ENCODE peak calls at places on chromosomes 11 and 22, in six cellular contexts. W is GM23338, Y is HCT116, B is upper lobe of left lung, D is HepG2, R is Panc1. C is an unnamed sample.

GRCh38 chr11:88036701-88037100 is 138.5 kb downstream of the RAB38 start:
- ATAC-seq in W (no peak), Y (no peak), B (no peak), D (no peak), R (no peak), C (no peak)

GRCh38 chr11:121654506-121655480 is 202.0 kb upstream of the SORL1-AS1 start:
- ATAC-seq in W (no peak), Y (peak; percentile 47), B (no peak), D (peak; percentile 44), R (peak; percentile 30), C (peak; percentile 1)

GRCh38 chr22:17931400-17931825 is 92.9 kb downstream of the MICAL3 start:
- ATAC-seq in W (no peak), Y (peak; percentile 42), B (no peak), D (peak; percentile 32), R (no peak), C (no peak)

GRCh38 chr11:34346551-34346950 is 11.3 kb downstream of the ABTB2 start:
- ATAC-seq in W (no peak), Y (peak; percentile 31), B (peak; percentile 89), D (no peak), R (no peak), C (peak; percentile 44)

GRCh38 chr11:110112457-110112856 is 19.3 kb downstream of the ZC3H12C start:
- ATAC-seq in W (no peak), Y (no peak), B (no peak), D (no peak), R (no peak), C (no peak)

GRCh38 chr11:110430267-110431211 is 791 bp downstream of the FDX1 start:
- ATAC-seq in W (peak; percentile 63), Y (peak; percentile 56), B (peak; percentile 60), D (peak; percentile 73), R (peak; percentile 62), C (peak; percentile 66)

GRCh38 chr11:67505605-67506396 is 638 bp upstream of the PITPNM1 start:
- ATAC-seq in W (peak; percentile 56), Y (peak; percentile 57), B (peak; percentile 76), D (peak; percentile 69), R (peak; percentile 69), C (peak; percentile 54)

GRCh38 chr11:86245369-86246292 is 1.1 kb downstream of the EED start:
- ATAC-seq in W (peak; percentile 18), Y (peak; percentile 25), B (peak; percentile 19), D (peak; percentile 38), R (peak; percentile 29), C (no peak)

GRCh38 chr11:8111636-8112035 is 30.6 kb downstream of the TUB start:
- ATAC-seq in W (no peak), Y (no peak), B (no peak), D (no peak), R (no peak), C (no peak)

GRCh38 chr11:86586307-86586706 is 86.1 kb downstream of the ME3 start:
- ATAC-seq in W (no peak), Y (no peak), B (no peak), D (no peak), R (no peak), C (no peak)

GRCh38 chr22:37325024-37325395 is 42.7 kb downstream of the CYTH4 start:
- ATAC-seq in W (peak; percentile 41), Y (no peak), B (no peak), D (no peak), R (no peak), C (no peak)

GRCh38 chr11:58334708-58335107 is 24.2 kb downstream of the OR5B17 start:
- ATAC-seq in W (no peak), Y (peak; percentile 76), B (no peak), D (no peak), R (no peak), C (no peak)

GRCh38 chr11:8060801-8061554 is 20.0 kb upstream of the TUB start:
- ATAC-seq in W (no peak), Y (no peak), B (peak; percentile 28), D (no peak), R (no peak), C (no peak)

DNA sequence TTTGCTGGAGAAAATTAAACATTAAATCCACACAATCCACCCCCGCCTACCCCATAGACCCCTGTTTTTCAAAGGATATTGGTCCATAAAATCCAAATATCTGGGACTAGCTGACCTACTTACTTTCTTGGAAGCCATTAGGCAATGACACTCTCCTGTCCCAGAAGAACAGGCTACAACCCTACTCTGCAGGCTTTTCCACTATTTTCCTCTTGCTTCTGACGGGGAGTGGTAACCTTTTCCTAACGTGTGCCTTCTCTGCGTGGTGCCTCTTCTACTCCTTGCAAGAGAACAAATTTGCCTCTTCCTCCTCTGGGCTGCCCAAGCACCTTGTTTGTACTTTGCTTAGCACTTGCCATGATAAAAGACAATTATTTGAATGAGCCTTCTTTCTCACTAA is 51.6 kb downstream of the UBASH3B start:
- ATAC-seq in W (no peak), Y (no peak), B (no peak), D (no peak), R (no peak), C (no peak)
- H3K4me3 ChIP-seq in W (no peak overlapping the region), Y (no peak overlapping the region), B (no peak overlapping the region), D (no peak overlapping the region), R (no peak overlapping the region), C (no peak overlapping the region)

GRCh38 chr22:31039393-31039792 is 41.7 kb upstream of the SMTN start:
- ATAC-seq in W (no peak), Y (no peak), B (peak; percentile 58), D (peak; percentile 59), R (no peak), C (peak; percentile 56)
- TF ChIP-seq POLR2AphosphoS5 in W (no peak), Y (no peak), B (peak; percentile 23), D (no peak), R (no peak), C (peak; percentile 76)

GRCh38 chr22:20239951-20240773 is 28.0 kb downstream of the RTN4R start:
- ATAC-seq in W (peak; percentile 13), Y (no peak), B (no peak), D (no peak), R (no peak), C (no peak)
- H3K27ac ChIP-seq in W (no peak overlapping the region), Y (no peak overlapping the region), B (no peak overlapping the region), D (no peak overlapping the region), R (no peak overlapping the region), C (peak overlapping the region; percentile 63)

GRCh38 chr11:60971520-60971919 is at the start of gene CD6:
- ATAC-seq in W (no peak), Y (no peak), B (peak; percentile 13), D (no peak), R (no peak), C (no peak)
- H3K4me3 ChIP-seq in W (no peak within 1 kb of the TSS), Y (no peak within 1 kb of the TSS), B (peak within 1 kb of the TSS; percentile 23), D (no peak within 1 kb of the TSS), R (no peak within 1 kb of the TSS), C (no peak within 1 kb of the TSS)

GRCh38 chr11:128187377-128187776 is 400.0 kb downstream of the ETS1 start:
- ATAC-seq in W (no peak), Y (no peak), B (no peak), D (no peak), R (no peak), C (no peak)
- TF ChIP-seq POLR2AphosphoS5 in W (no peak), Y (no peak), B (no peak), D (no peak), R (no peak), C (no peak)

GRCh38 chr11:27215471-27216267 is 147.3 kb downstream of the CCDC34 start:
- ATAC-seq in W (peak; percentile 45), Y (no peak), B (no peak), D (peak; percentile 49), R (no peak), C (peak; percentile 30)
- H3K27ac ChIP-seq in W (no peak overlapping the region), Y (no peak overlapping the region), B (peak overlapping the region; percentile 43), D (no peak overlapping the region), R (peak overlapping the region; percentile 96), C (no peak overlapping the region)

GRCh38 chr22:35551549-35552177 is 11.0 kb downstream of the RASD2 start:
- ATAC-seq in W (no peak), Y (no peak), B (no peak), D (no peak), R (no peak), C (no peak)

GRCh38 chr22:35552186-35552842 is 11.7 kb downstream of the RASD2 start:
- ATAC-seq in W (peak; percentile 57), Y (peak; percentile 87), B (peak; percentile 38), D (peak; percentile 61), R (peak; percentile 69), C (no peak)

GRCh38 chr22:35553341-35553740 is 12.7 kb downstream of the RASD2 start:
- ATAC-seq in W (no peak), Y (no peak), B (no peak), D (no peak), R (no peak), C (no peak)

GRCh38 chr22:35554297-35554845 is 13.7 kb downstream of the RASD2 start:
- ATAC-seq in W (no peak), Y (no peak), B (no peak), D (no peak), R (no peak), C (no peak)

GRCh38 chr22:35552846-35553245 is 12.2 kb downstream of the RASD2 start:
- ATAC-seq in W (no peak), Y (no peak), B (no peak), D (no peak), R (no peak), C (no peak)
- H3K4me3 ChIP-seq in W (no peak overlapping the region), Y (no peak overlapping the region), B (no peak overlapping the region), D (no peak overlapping the region), R (no peak overlapping the region), C (no peak overlapping the region)

DNA sequence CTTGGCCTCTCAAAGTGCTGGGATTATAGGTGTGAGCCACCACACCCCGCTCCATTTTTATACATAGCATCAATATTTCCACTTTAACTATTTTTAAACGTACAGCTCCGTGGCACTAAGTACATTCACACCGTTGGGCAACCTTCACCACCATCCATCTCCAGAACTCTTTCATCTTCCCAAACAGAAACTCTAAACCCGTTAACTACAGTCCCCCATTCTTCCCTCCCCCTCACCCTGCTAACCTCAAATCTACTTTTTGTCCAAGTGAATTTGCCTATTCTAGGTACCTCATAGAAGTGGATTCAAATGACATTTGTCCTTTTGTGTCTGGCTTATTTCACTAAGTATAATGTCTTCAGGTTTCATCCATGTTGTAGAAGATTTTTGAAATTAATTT is 3.4 kb downstream of the IGLL1 start:
- ATAC-seq in W (no peak), Y (no peak), B (no peak), D (no peak), R (no peak), C (no peak)
- TF ChIP-seq POLR2AphosphoS5 in W (no peak), Y (no peak), B (no peak), D (no peak), R (no peak), C (no peak)

GRCh38 chr22:45683248-45683647 is 11.6 kb downstream of the ATXN10 start:
- ATAC-seq in W (peak; percentile 35), Y (no peak), B (peak; percentile 44), D (no peak), R (no peak), C (no peak)

GRCh38 chr22:45682069-45682468 is 10.4 kb downstream of the ATXN10 start:
- ATAC-seq in W (no peak), Y (no peak), B (no peak), D (no peak), R (no peak), C (no peak)

GRCh38 chr22:45684169-45684568 is 12.5 kb downstream of the ATXN10 start:
- ATAC-seq in W (no peak), Y (no peak), B (no peak), D (no peak), R (no peak), C (no peak)

GRCh38 chr22:45684752-45685359 is 13.2 kb downstream of the ATXN10 start:
- ATAC-seq in W (no peak), Y (no peak), B (no peak), D (no peak), R (no peak), C (no peak)

GRCh38 chr22:45683680-45684079 is 12.0 kb downstream of the ATXN10 start:
- ATAC-seq in W (no peak), Y (no peak), B (no peak), D (no peak), R (no peak), C (no peak)
- H3K27ac ChIP-seq in W (no peak overlapping the region), Y (no peak overlapping the region), B (no peak overlapping the region), D (no peak overlapping the region), R (peak overlapping the region; percentile 89), C (no peak overlapping the region)

GRCh38 chr11:94650756-94651155 is 83.6 kb downstream of the PIWIL4 start:
- ATAC-seq in W (peak; percentile 9), Y (no peak), B (peak; percentile 93), D (no peak), R (no peak), C (peak; percentile 78)
- H3K4me3 ChIP-seq in W (peak overlapping the region; percentile 83), Y (no peak overlapping the region), B (no peak overlapping the region), D (no peak overlapping the region), R (no peak overlapping the region), C (no peak overlapping the region)